ENCODE peak calls at places on chromosomes 13 and 19, in four cellular contexts. R is substantia nigra, A is mesenchymal stem cell, S is brain microvascular endothelial cell. B is an unnamed sample.

GRCh38 chr13:51524846-51525566 is 59.3 kb upstream of the WDFY2 start:
- DNase-seq in R (no peak), A (peak; percentile 65), S (peak; percentile 48), B (no peak)

GRCh38 chr13:91141619-91142061 is 205.8 kb upstream of the MIR17HG start:
- DNase-seq in R (no peak), A (peak; percentile 29), S (peak; percentile 22), B (no peak)

GRCh38 chr13:41523396-41523795 is 66.0 kb downstream of the RGCC start:
- DNase-seq in R (no peak), A (no peak), S (no peak), B (no peak)

GRCh38 chr19:16684216-16684615 is 23.3 kb downstream of the TMEM38A start:
- DNase-seq in R (no peak), A (no peak), S (no peak), B (no peak)

GRCh38 chr19:40507892-40508291 is 41.1 kb downstream of the SPTBN4 start:
- DNase-seq in R (no peak), A (no peak), S (no peak), B (no peak)

GRCh38 chr19:36421749-36422481 is 3.5 kb upstream of the ZFP82 start:
- DNase-seq in R (no peak), A (no peak), S (no peak), B (no peak)

GRCh38 chr13:24664726-24665409 is 15.3 kb upstream of the ATP12A start:
- DNase-seq in R (no peak), A (no peak), S (peak; percentile 62), B (no peak)

GRCh38 chr13:50129065-50129922 is 114.0 kb downstream of the KCNRG start:
- DNase-seq in R (no peak), A (peak; percentile 23), S (no peak), B (no peak)

GRCh38 chr13:92821324-92821723 is 405.3 kb upstream of the GPC6 start:
- DNase-seq in R (no peak), A (no peak), S (no peak), B (no peak)

GRCh38 chr19:8445488-8446001 is 770 bp downstream of the HNRNPM start:
- DNase-seq in R (no peak), A (peak; percentile 51), S (no peak), B (no peak)

GRCh38 chr19:38095411-38096308 is 128.4 kb downstream of the DPF1 start:
- DNase-seq in R (no peak), A (peak; percentile 71), S (peak; percentile 72), B (peak; percentile 58)

GRCh38 chr13:99255241-99255640 is 2.9 kb downstream of the GPR18 start:
- DNase-seq in R (no peak), A (no peak), S (no peak), B (no peak)

GRCh38 chr13:111065698-111066097 is 49.4 kb upstream of the ARHGEF7 start:
- DNase-seq in R (no peak), A (no peak), S (no peak), B (no peak)

GRCh38 chr19:45591004-45591637 is 6.5 kb upstream of the OPA3 start:
- DNase-seq in R (no peak), A (no peak), S (no peak), B (no peak)

GRCh38 chr13:36571444-36571843 is 102.4 kb upstream of the SERTM1 start:
- DNase-seq in R (no peak), A (no peak), S (no peak), B (no peak)

GRCh38 chr13:110137677-110138008 is 169.3 kb downstream of the COL4A1 start:
- DNase-seq in R (no peak), A (no peak), S (peak; percentile 56), B (no peak)

GRCh38 chr13:32115069-32115468 is 83.5 kb downstream of the FRY start:
- DNase-seq in R (no peak), A (no peak), S (no peak), B (no peak)

GRCh38 chr19:33406521-33407139 is 33.1 kb downstream of the CEBPG start:
- DNase-seq in R (peak; percentile 33), A (peak; percentile 59), S (peak; percentile 57), B (peak; percentile 33)

GRCh38 chr19:4976412-4977298 is 7.7 kb downstream of the KDM4B start:
- DNase-seq in R (peak; percentile 64), A (peak; percentile 99), S (no peak), B (peak; percentile 45)

GRCh38 chr19:2944775-2945574 is at the start of gene ZNF77:
- DNase-seq in R (peak; percentile 97), A (peak; percentile 99), S (peak; percentile 99), B (peak; percentile 97)

GRCh38 chr13:109737606-109738005 is 48.8 kb downstream of the IRS2 start:
- DNase-seq in R (no peak), A (no peak), S (no peak), B (no peak)

GRCh38 chr13:107585466-107585865 is 629.9 kb downstream of the LIG4 start:
- DNase-seq in R (no peak), A (peak; percentile 53), S (no peak), B (no peak)

GRCh38 chr19:8821748-8822241 is 10.3 kb downstream of the ZNF558 start:
- DNase-seq in R (no peak), A (no peak), S (no peak), B (no peak)

GRCh38 chr19:5533257-5533656 is 34.5 kb downstream of the TINCR start:
- DNase-seq in R (no peak), A (no peak), S (no peak), B (no peak)

GRCh38 chr13:20263393-20264044 is 31.4 kb upstream of the GJB6 start:
- DNase-seq in R (no peak), A (no peak), S (no peak), B (no peak)

GRCh38 chr19:39998511-39998910 is 1.7 kb downstream of the ZNF546 start:
- DNase-seq in R (no peak), A (no peak), S (no peak), B (no peak)

GRCh38 chr19:55076321-55076720 is 652 bp downstream of the EPS8L1 start:
- DNase-seq in R (no peak), A (no peak), S (no peak), B (no peak)

GRCh38 chr19:28710278-28710677 is 502.7 kb downstream of the UQCRFS1 start:
- DNase-seq in R (no peak), A (peak; percentile 76), S (no peak), B (no peak)

GRCh38 chr19:47765522-47766358 is 12.8 kb upstream of the SELENOW start:
- DNase-seq in R (peak; percentile 11), A (peak; percentile 72), S (no peak), B (peak; percentile 38)

GRCh38 chr19:48913114-48913513 is 13.0 kb downstream of the NUCB1 start:
- DNase-seq in R (no peak), A (no peak), S (no peak), B (no peak)

GRCh38 chr13:28147489-28147888 is 9.1 kb downstream of the PAN3 start:
- DNase-seq in R (no peak), A (no peak), S (no peak), B (no peak)

GRCh38 chr19:47351545-47351944 is 2.4 kb downstream of the DHX34 start:
- DNase-seq in R (no peak), A (peak; percentile 53), S (peak; percentile 41), B (no peak)

GRCh38 chr13:59326717-59327116 is 837.0 kb downstream of the DIAPH3 start:
- DNase-seq in R (no peak), A (no peak), S (no peak), B (no peak)

GRCh38 chr13:31049833-31050232 is 111.9 kb downstream of the HSPH1 start:
- DNase-seq in R (no peak), A (no peak), S (no peak), B (no peak)

GRCh38 chr13:23558675-23559536 is 11.3 kb upstream of the TNFRSF19 start:
- DNase-seq in R (peak; percentile 17), A (peak; percentile 81), S (peak; percentile 83), B (no peak)

GRCh38 chr13:80313668-80314278 is 27.2 kb downstream of the SPRY2 start:
- DNase-seq in R (no peak), A (no peak), S (no peak), B (no peak)

GRCh38 chr19:38545596-38545995 is 72.2 kb downstream of the MAP4K1 start:
- DNase-seq in R (no peak), A (no peak), S (no peak), B (no peak)

GRCh38 chr13:23654111-23655110 is 84.2 kb downstream of the TNFRSF19 start:
- DNase-seq in R (no peak), A (peak; percentile 49), S (peak; percentile 29), B (no peak)

GRCh38 chr19:17933414-17934129 is 757 bp downstream of the CCDC124 start:
- DNase-seq in R (no peak), A (peak; percentile 42), S (peak; percentile 12), B (no peak)
- H3K27ac ChIP-seq in R (peak overlapping the region; percentile 95), A (no peak overlapping the region), S (peak overlapping the region; percentile 93), B (no peak overlapping the region)

GRCh38 chr13:61608138-61608537 is 192.5 kb upstream of the PCDH20 start:
- DNase-seq in R (no peak), A (no peak), S (no peak), B (no peak)

GRCh38 chr13:61612192-61612591 is 196.5 kb upstream of the PCDH20 start:
- DNase-seq in R (no peak), A (no peak), S (no peak), B (no peak)
- H3K27ac ChIP-seq in R (no peak overlapping the region), A (no peak overlapping the region), S (no peak overlapping the region), B (no peak overlapping the region)

DNA sequence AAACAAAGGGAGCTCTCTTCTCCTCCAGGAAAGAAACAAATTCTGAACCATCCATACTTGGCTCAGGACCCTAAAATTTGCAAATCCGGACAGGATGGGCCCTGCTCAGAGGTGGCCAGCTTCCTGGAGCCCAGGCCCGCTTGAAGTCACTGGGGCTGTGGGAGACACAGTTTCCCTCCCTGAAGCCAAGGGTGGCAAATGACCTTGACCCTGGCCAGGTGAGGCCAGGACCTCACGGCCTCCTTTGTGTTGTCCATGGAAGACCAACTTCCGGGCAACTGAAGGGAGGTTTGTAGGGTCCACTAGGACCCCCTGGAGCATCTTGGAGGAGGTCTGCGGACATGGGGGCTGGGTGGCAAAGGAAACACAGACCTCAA is 5.5 kb downstream of the NANOS3 start:
- DNase-seq in R (no peak), A (no peak), S (no peak), B (no peak)
- H3K27ac ChIP-seq in R (peak overlapping the region; percentile 80), A (no peak overlapping the region), S (no peak overlapping the region), B (peak overlapping the region; percentile 16)

GRCh38 chr19:53132231-53132991 is at the start of gene ZNF415:
- DNase-seq in R (peak; percentile 69), A (peak; percentile 60), S (peak; percentile 74), B (peak; percentile 76)
- H3K27ac ChIP-seq in R (peak within 1 kb of the TSS; percentile 56), A (no peak within 1 kb of the TSS), S (no peak within 1 kb of the TSS), B (peak within 1 kb of the TSS; percentile 36)

GRCh38 chr19:50658438-50659317 is 9.4 kb downstream of the C19orf81 start:
- DNase-seq in R (peak; percentile 75), A (no peak), S (peak; percentile 29), B (peak; percentile 79)
- H3K27ac ChIP-seq in R (peak overlapping the region; percentile 80), A (no peak overlapping the region), S (peak overlapping the region; percentile 17), B (peak overlapping the region; percentile 36)